ENCODE peak calls at places on chromosomes 11 and 22, in eight cellular contexts. One of them, this sample, is unnamed.

GRCh38 chr22:36258750-36259619 is 6.1 kb downstream of the APOL1 start:
- DNase-seq in heart left ventricle: peak; percentile 69
- DNase-seq in cardiac muscle cell: peak; percentile 82
- DNase-seq in GM23338: peak; percentile 78
- DNase-seq in upper lobe of right lung: no peak
- DNase-seq in pancreas: no peak
- DNase-seq in mesendoderm: peak; percentile 84
- DNase-seq in transverse colon: peak; percentile 47
- DNase-seq in this sample: peak; percentile 82

GRCh38 chr11:134275534-134276395 is at the start of gene GLB1L3:
- DNase-seq in heart left ventricle: no peak
- DNase-seq in cardiac muscle cell: no peak
- DNase-seq in GM23338: peak; percentile 74
- DNase-seq in upper lobe of right lung: peak; percentile 71
- DNase-seq in pancreas: no peak
- DNase-seq in mesendoderm: peak; percentile 76
- DNase-seq in transverse colon: peak; percentile 33
- DNase-seq in this sample: no peak

GRCh38 chr22:23903328-23903971 is 9.3 kb downstream of the MIF start:
- DNase-seq in heart left ventricle: no peak
- DNase-seq in cardiac muscle cell: no peak
- DNase-seq in GM23338: no peak
- DNase-seq in upper lobe of right lung: no peak
- DNase-seq in pancreas: no peak
- DNase-seq in mesendoderm: no peak
- DNase-seq in transverse colon: no peak
- DNase-seq in this sample: no peak

GRCh38 chr22:39999144-39999757 is 4.5 kb downstream of the FAM83F start:
- DNase-seq in heart left ventricle: no peak
- DNase-seq in cardiac muscle cell: peak; percentile 80
- DNase-seq in GM23338: no peak
- DNase-seq in upper lobe of right lung: no peak
- DNase-seq in pancreas: no peak
- DNase-seq in mesendoderm: peak; percentile 71
- DNase-seq in transverse colon: peak; percentile 68
- DNase-seq in this sample: no peak

GRCh38 chr11:17978553-17979287 is 34.1 kb downstream of the SERGEF start:
- DNase-seq in heart left ventricle: peak; percentile 64
- DNase-seq in cardiac muscle cell: peak; percentile 58
- DNase-seq in GM23338: peak; percentile 83
- DNase-seq in upper lobe of right lung: no peak
- DNase-seq in pancreas: peak; percentile 12
- DNase-seq in mesendoderm: peak; percentile 75
- DNase-seq in transverse colon: peak; percentile 42
- DNase-seq in this sample: peak; percentile 69

GRCh38 chr11:117037279-117037951 is 60.8 kb downstream of the SIK3 start:
- DNase-seq in heart left ventricle: no peak
- DNase-seq in cardiac muscle cell: no peak
- DNase-seq in GM23338: no peak
- DNase-seq in upper lobe of right lung: no peak
- DNase-seq in pancreas: no peak
- DNase-seq in mesendoderm: peak; percentile 45
- DNase-seq in transverse colon: no peak
- DNase-seq in this sample: no peak

GRCh38 chr11:8720868-8721739 is 38.5 kb downstream of the RPL27A start:
- DNase-seq in heart left ventricle: no peak
- DNase-seq in cardiac muscle cell: no peak
- DNase-seq in GM23338: peak; percentile 41
- DNase-seq in upper lobe of right lung: no peak
- DNase-seq in pancreas: no peak
- DNase-seq in mesendoderm: peak; percentile 87
- DNase-seq in transverse colon: peak; percentile 62
- DNase-seq in this sample: no peak

GRCh38 chr11:35083181-35084061 is 55.5 kb upstream of the CD44 start:
- DNase-seq in heart left ventricle: no peak
- DNase-seq in cardiac muscle cell: peak; percentile 87
- DNase-seq in GM23338: peak; percentile 37
- DNase-seq in upper lobe of right lung: peak; percentile 70
- DNase-seq in pancreas: peak; percentile 54
- DNase-seq in mesendoderm: peak; percentile 98
- DNase-seq in transverse colon: peak; percentile 61
- DNase-seq in this sample: peak; percentile 66

GRCh38 chr22:20951932-20952380 is 15.1 kb upstream of the AIFM3 start:
- DNase-seq in heart left ventricle: no peak
- DNase-seq in cardiac muscle cell: no peak
- DNase-seq in GM23338: no peak
- DNase-seq in upper lobe of right lung: no peak
- DNase-seq in pancreas: no peak
- DNase-seq in mesendoderm: no peak
- DNase-seq in transverse colon: peak; percentile 45
- DNase-seq in this sample: no peak

GRCh38 chr11:115364892-115365291 is 139.3 kb downstream of the CADM1 start:
- DNase-seq in heart left ventricle: no peak
- DNase-seq in cardiac muscle cell: no peak
- DNase-seq in GM23338: no peak
- DNase-seq in upper lobe of right lung: no peak
- DNase-seq in pancreas: no peak
- DNase-seq in mesendoderm: peak; percentile 6
- DNase-seq in transverse colon: no peak
- DNase-seq in this sample: no peak

GRCh38 chr11:119764108-119764874 is 35.3 kb upstream of the NECTIN1 start:
- DNase-seq in heart left ventricle: no peak
- DNase-seq in cardiac muscle cell: peak; percentile 42
- DNase-seq in GM23338: peak; percentile 32
- DNase-seq in upper lobe of right lung: peak; percentile 70
- DNase-seq in pancreas: peak; percentile 77
- DNase-seq in mesendoderm: peak; percentile 75
- DNase-seq in transverse colon: no peak
- DNase-seq in this sample: peak; percentile 71

GRCh38 chr22:37089451-37089850 is 20.1 kb downstream of the TMPRSS6 start:
- DNase-seq in heart left ventricle: no peak
- DNase-seq in cardiac muscle cell: peak; percentile 13
- DNase-seq in GM23338: no peak
- DNase-seq in upper lobe of right lung: no peak
- DNase-seq in pancreas: no peak
- DNase-seq in mesendoderm: no peak
- DNase-seq in transverse colon: no peak
- DNase-seq in this sample: peak; percentile 16

GRCh38 chr22:19478466-19479357 is at the start of gene UFD1:
- DNase-seq in heart left ventricle: peak; percentile 93
- DNase-seq in cardiac muscle cell: peak; percentile 92
- DNase-seq in GM23338: peak; percentile 92
- DNase-seq in upper lobe of right lung: peak; percentile 93
- DNase-seq in pancreas: peak; percentile 89
- DNase-seq in mesendoderm: peak; percentile 86
- DNase-seq in transverse colon: peak; percentile 86
- DNase-seq in this sample: peak; percentile 89

DNA sequence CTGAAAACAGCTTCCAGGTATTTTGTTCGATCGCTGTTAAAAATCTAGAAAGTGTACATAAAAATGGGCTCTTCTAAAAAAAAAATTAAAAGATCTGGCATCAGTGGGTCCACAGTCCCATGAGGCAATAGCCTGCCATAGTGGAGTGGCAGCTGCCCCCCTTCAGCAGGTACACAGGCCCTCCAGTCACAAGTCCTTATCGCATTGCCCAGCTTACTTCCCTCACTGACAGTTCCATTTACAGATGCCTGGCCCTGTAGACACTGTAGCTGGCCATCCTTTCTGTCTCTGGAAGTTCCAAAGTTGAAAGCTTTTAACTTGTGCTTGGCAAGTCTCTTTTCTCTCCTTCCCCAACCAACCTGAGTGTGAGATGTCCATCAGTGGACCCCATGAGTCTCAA is 11.4 kb downstream of the ZNRF3 start:
- DNase-seq in heart left ventricle: no peak
- DNase-seq in cardiac muscle cell: no peak
- DNase-seq in GM23338: no peak
- DNase-seq in upper lobe of right lung: no peak
- DNase-seq in pancreas: no peak
- DNase-seq in mesendoderm: no peak
- DNase-seq in transverse colon: no peak
- DNase-seq in this sample: no peak
- H3K4me1 ChIP-seq in heart left ventricle: peaks cover 22% of the 10 kb centered on the region
- H3K4me1 ChIP-seq in cardiac muscle cell: peaks cover 61% of the 10 kb centered on the region
- H3K4me1 ChIP-seq in GM23338: peaks cover 56% of the 10 kb centered on the region
- H3K4me1 ChIP-seq in upper lobe of right lung: peaks cover 22% of the 10 kb centered on the region
- H3K4me1 ChIP-seq in pancreas: peaks cover 16% of the 10 kb centered on the region
- H3K4me1 ChIP-seq in mesendoderm: peaks cover 14% of the 10 kb centered on the region
- H3K4me1 ChIP-seq in transverse colon: peaks cover 21% of the 10 kb centered on the region
- H3K4me1 ChIP-seq in this sample: peaks cover 6% of the 10 kb centered on the region

DNA sequence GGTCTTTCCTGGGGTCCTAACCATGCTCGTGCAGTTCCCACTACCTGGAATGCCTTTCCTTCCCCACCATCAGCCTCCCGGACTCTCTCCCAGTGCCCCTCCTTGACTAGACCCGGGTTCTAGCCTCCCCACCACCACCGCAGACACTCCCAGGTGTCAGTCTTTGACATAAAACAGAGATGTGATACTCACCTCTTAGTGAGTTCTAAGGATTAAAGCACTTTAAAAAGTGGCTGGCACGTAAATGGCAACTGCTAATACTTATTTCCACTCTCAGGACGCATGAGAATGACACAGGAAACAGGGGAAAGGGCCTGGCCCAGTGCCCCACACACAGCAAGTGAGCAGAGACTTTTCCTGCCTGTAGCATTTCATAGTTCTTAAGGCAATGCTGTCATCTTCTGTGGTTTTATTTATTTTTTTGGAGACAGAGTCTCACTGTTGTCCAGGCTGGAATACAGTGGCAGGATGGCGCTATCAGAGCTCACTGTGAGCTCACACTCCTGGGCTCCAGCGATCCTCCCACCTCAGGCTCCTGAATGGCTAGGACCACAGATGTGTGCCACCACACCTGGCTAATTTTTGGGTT is 1.9 kb upstream of the SLC25A45 start:
- DNase-seq in heart left ventricle: no peak
- DNase-seq in cardiac muscle cell: peak; percentile 72
- DNase-seq in GM23338: no peak
- DNase-seq in upper lobe of right lung: no peak
- DNase-seq in pancreas: no peak
- DNase-seq in mesendoderm: no peak
- DNase-seq in transverse colon: no peak
- DNase-seq in this sample: no peak
- H3K4me1 ChIP-seq in heart left ventricle: peaks cover 77% of the 10 kb centered on the region
- H3K4me1 ChIP-seq in cardiac muscle cell: peaks cover 40% of the 10 kb centered on the region
- H3K4me1 ChIP-seq in GM23338: peaks cover 13% of the 10 kb centered on the region
- H3K4me1 ChIP-seq in upper lobe of right lung: peaks cover 75% of the 10 kb centered on the region
- H3K4me1 ChIP-seq in pancreas: peaks cover 62% of the 10 kb centered on the region
- H3K4me1 ChIP-seq in mesendoderm: peaks cover 5% of the 10 kb centered on the region
- H3K4me1 ChIP-seq in transverse colon: peaks cover 76% of the 10 kb centered on the region
- H3K4me1 ChIP-seq in this sample: peaks cover 6% of the 10 kb centered on the region

GRCh38 chr11:12233602-12233925 is 123.2 kb downstream of the MICAL2 start:
- DNase-seq in heart left ventricle: no peak
- DNase-seq in cardiac muscle cell: peak; percentile 59
- DNase-seq in GM23338: no peak
- DNase-seq in upper lobe of right lung: no peak
- DNase-seq in pancreas: no peak
- DNase-seq in mesendoderm: no peak
- DNase-seq in transverse colon: no peak
- DNase-seq in this sample: no peak

GRCh38 chr11:12232819-12233601 is 122.6 kb downstream of the MICAL2 start:
- DNase-seq in heart left ventricle: no peak
- DNase-seq in cardiac muscle cell: peak; percentile 90
- DNase-seq in GM23338: no peak
- DNase-seq in upper lobe of right lung: no peak
- DNase-seq in pancreas: no peak
- DNase-seq in mesendoderm: peak; percentile 64
- DNase-seq in transverse colon: no peak
- DNase-seq in this sample: no peak

GRCh38 chr11:12235080-12235479 is 124.7 kb downstream of the MICAL2 start:
- DNase-seq in heart left ventricle: no peak
- DNase-seq in cardiac muscle cell: no peak
- DNase-seq in GM23338: no peak
- DNase-seq in upper lobe of right lung: no peak
- DNase-seq in pancreas: no peak
- DNase-seq in mesendoderm: no peak
- DNase-seq in transverse colon: no peak
- DNase-seq in this sample: no peak

GRCh38 chr11:12235549-12235944 is 125.2 kb downstream of the MICAL2 start:
- DNase-seq in heart left ventricle: no peak
- DNase-seq in cardiac muscle cell: peak; percentile 43
- DNase-seq in GM23338: no peak
- DNase-seq in upper lobe of right lung: no peak
- DNase-seq in pancreas: no peak
- DNase-seq in mesendoderm: peak; percentile 73
- DNase-seq in transverse colon: no peak
- DNase-seq in this sample: no peak

GRCh38 chr11:12234216-12234615 is 123.8 kb downstream of the MICAL2 start:
- DNase-seq in heart left ventricle: no peak
- DNase-seq in cardiac muscle cell: peak; percentile 36
- DNase-seq in GM23338: no peak
- DNase-seq in upper lobe of right lung: no peak
- DNase-seq in pancreas: no peak
- DNase-seq in mesendoderm: no peak
- DNase-seq in transverse colon: no peak
- DNase-seq in this sample: no peak
- H3K4me1 ChIP-seq in heart left ventricle: peaks cover 42% of the 10 kb centered on the region
- H3K4me1 ChIP-seq in cardiac muscle cell: peaks cover 8% of the 10 kb centered on the region
- H3K4me1 ChIP-seq in GM23338: no peaks in the 10 kb centered on the region
- H3K4me1 ChIP-seq in upper lobe of right lung: peaks cover 10% of the 10 kb centered on the region
- H3K4me1 ChIP-seq in pancreas: peaks cover 8% of the 10 kb centered on the region
- H3K4me1 ChIP-seq in mesendoderm: peaks cover 2% of the 10 kb centered on the region
- H3K4me1 ChIP-seq in transverse colon: peaks cover 6% of the 10 kb centered on the region
- H3K4me1 ChIP-seq in this sample: peaks cover 12% of the 10 kb centered on the region

GRCh38 chr11:2791521-2792375 is 92.0 kb upstream of the KCNQ1OT1 start:
- DNase-seq in heart left ventricle: peak; percentile 63
- DNase-seq in cardiac muscle cell: no peak
- DNase-seq in GM23338: peak; percentile 66
- DNase-seq in upper lobe of right lung: peak; percentile 69
- DNase-seq in pancreas: peak; percentile 3
- DNase-seq in mesendoderm: peak; percentile 11
- DNase-seq in transverse colon: peak; percentile 14
- DNase-seq in this sample: peak; percentile 71

GRCh38 chr11:2791139-2791520 is 91.3 kb upstream of the KCNQ1OT1 start:
- DNase-seq in heart left ventricle: peak; percentile 37
- DNase-seq in cardiac muscle cell: no peak
- DNase-seq in GM23338: no peak
- DNase-seq in upper lobe of right lung: peak; percentile 77
- DNase-seq in pancreas: no peak
- DNase-seq in mesendoderm: no peak
- DNase-seq in transverse colon: peak; percentile 7
- DNase-seq in this sample: peak; percentile 43

GRCh38 chr11:2789331-2789730 is 89.5 kb upstream of the KCNQ1OT1 start:
- DNase-seq in heart left ventricle: peak; percentile 28
- DNase-seq in cardiac muscle cell: no peak
- DNase-seq in GM23338: no peak
- DNase-seq in upper lobe of right lung: no peak
- DNase-seq in pancreas: no peak
- DNase-seq in mesendoderm: no peak
- DNase-seq in transverse colon: no peak
- DNase-seq in this sample: peak; percentile 2

GRCh38 chr11:2789791-2790580 is 90.2 kb upstream of the KCNQ1OT1 start:
- DNase-seq in heart left ventricle: peak; percentile 33
- DNase-seq in cardiac muscle cell: no peak
- DNase-seq in GM23338: no peak
- DNase-seq in upper lobe of right lung: peak; percentile 42
- DNase-seq in pancreas: no peak
- DNase-seq in mesendoderm: no peak
- DNase-seq in transverse colon: peak; percentile 4
- DNase-seq in this sample: peak; percentile 33

DNA sequence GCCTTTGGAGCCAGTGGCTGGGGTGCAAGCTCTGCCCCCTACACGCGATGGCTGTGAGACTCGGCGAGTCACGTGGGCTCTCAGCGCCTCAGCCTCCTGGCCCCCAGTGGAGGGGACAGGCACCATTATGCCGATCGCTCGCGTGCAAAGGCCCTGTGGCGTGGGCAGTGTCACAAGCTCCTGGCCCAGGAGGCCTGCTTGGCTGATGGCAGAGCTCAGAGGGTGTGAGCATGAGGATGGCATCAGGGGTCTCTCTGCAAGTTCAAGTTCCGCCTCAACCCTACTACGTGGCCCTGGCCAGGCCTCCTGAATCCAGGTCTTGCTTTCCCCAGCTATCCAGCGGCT is 90.8 kb upstream of the KCNQ1OT1 start:
- DNase-seq in heart left ventricle: peak; percentile 40
- DNase-seq in cardiac muscle cell: no peak
- DNase-seq in GM23338: no peak
- DNase-seq in upper lobe of right lung: peak; percentile 50
- DNase-seq in pancreas: no peak
- DNase-seq in mesendoderm: no peak
- DNase-seq in transverse colon: peak; percentile 6
- DNase-seq in this sample: peak; percentile 47
- H3K4me1 ChIP-seq in heart left ventricle: peaks cover 12% of the 10 kb centered on the region
- H3K4me1 ChIP-seq in cardiac muscle cell: peaks cover 47% of the 10 kb centered on the region
- H3K4me1 ChIP-seq in GM23338: peaks cover 8% of the 10 kb centered on the region
- H3K4me1 ChIP-seq in upper lobe of right lung: peaks cover 12% of the 10 kb centered on the region
- H3K4me1 ChIP-seq in pancreas: no peaks in the 10 kb centered on the region
- H3K4me1 ChIP-seq in mesendoderm: no peaks in the 10 kb centered on the region
- H3K4me1 ChIP-seq in transverse colon: peaks cover 4% of the 10 kb centered on the region
- H3K4me1 ChIP-seq in this sample: no peaks in the 10 kb centered on the region

This sample was measured in right cardiac atrium.